ENCODE peak calls at places on chromosomes 11 and 22, in eight cellular contexts. D is IMR-90, R is GM23338, Q is PC-3, A is K562, G is A549, I is H9, P is GM23248. F is an unnamed sample.

GRCh38 chr11:15764329-15764728 is 592.0 kb downstream of the SOX6 start:
- DNase-seq in P (no peak), Q (no peak), D (no peak), G (no peak), I (no peak), R (no peak), A (no peak), F (no peak)

GRCh38 chr11:6151117-6151516 is 19.0 kb downstream of the OR52B2 start:
- DNase-seq in D (no peak), R (no peak), G (no peak), Q (no peak), A (no peak), I (no peak), P (no peak), F (no peak)

GRCh38 chr11:116790167-116791001 is 1.3 kb downstream of the APOA5 start:
- DNase-seq in D (no peak), R (no peak), G (no peak), A (no peak), Q (no peak), P (no peak), I (no peak), F (no peak)

GRCh38 chr11:69825037-69825834 is 6.0 kb upstream of the FGF3 start:
- DNase-seq in G (peak), A (no peak), I (no peak), P (peak), D (no peak), Q (peak), R (no peak), F (no peak)

GRCh38 chr11:1081601-1082311 is 7.1 kb downstream of the MUC2 start:
- DNase-seq in G (no peak), P (no peak), I (no peak), D (no peak), R (no peak), Q (no peak), A (no peak), F (no peak)

GRCh38 chr22:50301581-50301991 is 5.9 kb downstream of the PLXNB2 start:
- DNase-seq in P (no peak), I (no peak), D (no peak), Q (no peak), A (no peak), R (no peak), G (no peak), F (no peak)

GRCh38 chr11:94673353-94673752 is 94.8 kb upstream of the AMOTL1 start:
- DNase-seq in A (no peak), I (no peak), D (no peak), P (no peak), Q (no peak), G (no peak), R (no peak), F (no peak)

GRCh38 chr22:50304528-50305392 is 2.7 kb downstream of the PLXNB2 start:
- DNase-seq in I (no peak), P (peak), A (peak), G (no peak), Q (peak), R (no peak), D (no peak), F (no peak)

GRCh38 chr11:125745979-125746378 is at the start of gene PATE1:
- DNase-seq in Q (no peak), P (no peak), R (no peak), G (no peak), A (no peak), D (no peak), I (no peak), F (no peak)

GRCh38 chr22:49243335-49243734 is 584.3 kb downstream of the BRD1 start:
- DNase-seq in P (no peak), A (no peak), Q (no peak), G (no peak), D (no peak), R (no peak), I (peak), F (no peak)

GRCh38 chr11:72195518-72195917 is 3.6 kb downstream of the FOLR1 start:
- DNase-seq in A (no peak), P (no peak), I (no peak), G (no peak), R (no peak), Q (no peak), D (no peak), F (no peak)

GRCh38 chr11:36953986-36954385 is 355.9 kb upstream of the RAG2 start:
- DNase-seq in A (no peak), P (peak), R (no peak), Q (peak), G (no peak), I (no peak), D (no peak), F (no peak)

GRCh38 chr11:76025817-76026216 is 180.5 kb downstream of the WNT11 start:
- DNase-seq in D (no peak), G (no peak), I (no peak), R (no peak), Q (no peak), P (no peak), A (no peak), F (no peak)

GRCh38 chr11:834371-835316 is 1.9 kb downstream of the CD151 start:
- DNase-seq in D (peak), G (peak), R (no peak), I (peak), Q (peak), A (no peak), P (peak), F (no peak)

GRCh38 chr11:105033344-105033743 is 1.6 kb downstream of the CASP1 start:
- DNase-seq in R (no peak), P (no peak), I (no peak), G (no peak), D (no peak), Q (no peak), A (no peak), F (no peak)

GRCh38 chr22:44212936-44213335 is 32.2 kb downstream of the PARVG start:
- DNase-seq in D (no peak), R (no peak), G (no peak), P (no peak), I (no peak), A (no peak), Q (no peak), F (no peak)

GRCh38 chr11:86795962-86796361 is 4.4 kb upstream of the PRSS23 start:
- DNase-seq in G (no peak), Q (no peak), A (no peak), I (no peak), D (no peak), P (no peak), R (no peak), F (no peak)

GRCh38 chr11:28296426-28296825 is 188.2 kb downstream of the METTL15 start:
- DNase-seq in Q (no peak), I (no peak), A (no peak), G (no peak), R (no peak), P (no peak), D (no peak), F (no peak)

GRCh38 chr11:20109731-20110445 is 50.4 kb downstream of the DBX1 start:
- DNase-seq in R (no peak), D (peak), A (no peak), P (peak), G (no peak), I (no peak), Q (no peak), F (no peak)

GRCh38 chr11:88246680-88247079 is 71.4 kb upstream of the RAB38 start:
- DNase-seq in P (peak), G (no peak), D (peak), R (no peak), Q (peak), A (no peak), I (no peak), F (no peak)

GRCh38 chr11:6321961-6322362 is 1.7 kb upstream of the CAVIN3 start:
- DNase-seq in A (no peak), Q (peak), D (peak), P (peak), R (peak), G (no peak), I (no peak), F (no peak)

GRCh38 chr22:20173720-20174119 is 22.9 kb upstream of the CCDC188 start:
- DNase-seq in Q (no peak), A (no peak), G (no peak), I (no peak), D (no peak), P (no peak), R (no peak), F (no peak)

GRCh38 chr11:1407668-1408067 is 17.9 kb downstream of the BRSK2 start:
- DNase-seq in G (no peak), R (no peak), D (no peak), Q (no peak), P (no peak), I (no peak), A (no peak), F (no peak)

GRCh38 chr11:116331381-116331780 is 441.4 kb downstream of the BUD13 start:
- DNase-seq in P (no peak), G (no peak), I (peak), R (no peak), Q (no peak), D (no peak), A (no peak), F (no peak)

DNA sequence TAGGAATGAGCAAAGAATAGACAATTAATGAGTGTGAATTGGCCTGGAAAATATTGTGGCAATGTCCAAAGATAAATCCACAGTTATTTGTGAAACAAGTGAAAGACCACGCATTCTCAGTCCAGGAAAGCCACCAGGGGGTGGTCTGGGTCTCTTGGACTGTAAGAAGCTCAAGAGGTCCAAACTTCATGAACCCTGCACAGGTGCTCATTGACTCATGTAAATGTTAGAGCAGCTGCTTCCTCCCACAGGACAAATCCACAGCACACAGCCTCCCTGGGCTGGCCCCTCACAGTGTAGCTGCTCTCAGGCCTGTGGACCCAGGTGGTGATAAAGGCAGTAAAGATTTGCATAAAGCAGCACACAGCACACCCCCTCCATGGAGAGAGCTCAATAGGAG is 114.0 kb downstream of the ZNF280B start:
- DNase-seq in Q (no peak), I (no peak), R (no peak), P (no peak), G (no peak), D (no peak), A (no peak), F (peak)
- H3K4me2 ChIP-seq in Q (no peak), I (no peak), R (no peak), P (no peak), G (no peak), D (no peak), A (no peak), F (no peak)

GRCh38 chr22:42297778-42298177 is 27.3 kb upstream of the TCF20 start:
- DNase-seq in D (no peak), R (no peak), I (no peak), Q (no peak), A (no peak), G (no peak), P (no peak), F (no peak)
- H3K4me2 ChIP-seq in D (no peak), R (no peak), I (no peak), Q (no peak), A (no peak), G (no peak), P (no peak), F (no peak)

GRCh38 chr11:111510311-111510710 is 1.9 kb downstream of the BTG4 start:
- DNase-seq in P (no peak), G (no peak), I (no peak), A (no peak), D (peak), Q (no peak), R (no peak), F (no peak)

GRCh38 chr11:111515591-111515990 is 1.0 kb downstream of the HOATZ start:
- DNase-seq in I (no peak), R (no peak), G (no peak), A (no peak), P (no peak), D (no peak), Q (no peak), F (no peak)

GRCh38 chr11:111513240-111513605 is 1.0 kb upstream of the BTG4 start:
- DNase-seq in R (no peak), A (no peak), P (no peak), G (no peak), Q (no peak), I (no peak), D (no peak), F (no peak)

GRCh38 chr11:111512296-111513239 is at the start of gene BTG4:
- DNase-seq in Q (no peak), G (peak), D (no peak), P (peak), I (peak), R (peak), A (peak), F (no peak)

DNA sequence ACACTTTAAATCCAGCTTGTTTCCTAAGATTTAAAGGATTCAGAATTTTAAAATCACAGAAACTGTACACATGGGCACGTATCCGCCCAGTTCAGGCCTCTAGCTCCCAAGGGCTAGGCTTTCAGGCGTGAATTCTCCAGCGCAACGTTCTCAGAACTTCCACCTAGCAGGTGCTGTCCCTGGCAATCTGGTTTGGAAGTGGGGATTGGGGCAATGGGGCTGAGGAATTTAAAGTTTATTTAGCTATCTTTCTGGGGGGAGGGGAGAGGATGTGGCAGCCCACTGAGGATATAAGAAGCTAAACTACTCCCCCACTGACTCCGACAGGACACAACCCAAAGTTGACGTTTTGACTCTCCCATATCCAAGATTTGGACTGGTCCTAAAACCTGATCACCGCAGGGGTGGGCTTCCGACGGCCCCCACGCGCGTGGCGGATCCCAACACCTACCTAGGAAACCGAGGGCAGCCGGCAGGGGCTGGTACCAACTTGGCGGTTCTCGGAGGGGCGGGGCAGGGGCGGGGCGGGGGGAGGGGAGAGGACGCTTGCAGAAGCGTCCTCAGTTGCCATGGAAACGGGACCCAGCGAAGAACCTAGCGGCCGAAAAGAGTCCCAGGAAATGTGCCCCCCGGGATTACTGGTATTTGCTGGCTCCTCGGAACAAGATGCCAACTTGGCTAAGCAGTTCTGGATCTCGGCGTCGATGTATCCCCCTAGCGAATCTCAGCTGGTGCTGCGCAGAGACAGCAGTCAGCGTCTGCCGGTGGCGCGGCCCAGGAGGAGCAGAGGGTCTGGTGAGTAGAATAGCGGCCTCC is at the start of gene HOATZ:
- DNase-seq in Q (no peak), G (no peak), R (peak), A (peak), P (no peak), I (peak), D (no peak), F (no peak)
- H3K4me2 ChIP-seq in Q (no peak), G (peak), R (peak), A (no peak), P (no peak), I (peak), D (peak), F (no peak)

GRCh38 chr22:23533771-23534191 is 46.3 kb downstream of the IGLL1 start:
- DNase-seq in P (no peak), D (no peak), A (peak), R (peak), I (peak), G (no peak), Q (no peak), F (no peak)
- H3K4me2 ChIP-seq in P (no peak), D (no peak), A (peak), R (peak), I (peak), G (peak), Q (no peak), F (no peak)

DNA sequence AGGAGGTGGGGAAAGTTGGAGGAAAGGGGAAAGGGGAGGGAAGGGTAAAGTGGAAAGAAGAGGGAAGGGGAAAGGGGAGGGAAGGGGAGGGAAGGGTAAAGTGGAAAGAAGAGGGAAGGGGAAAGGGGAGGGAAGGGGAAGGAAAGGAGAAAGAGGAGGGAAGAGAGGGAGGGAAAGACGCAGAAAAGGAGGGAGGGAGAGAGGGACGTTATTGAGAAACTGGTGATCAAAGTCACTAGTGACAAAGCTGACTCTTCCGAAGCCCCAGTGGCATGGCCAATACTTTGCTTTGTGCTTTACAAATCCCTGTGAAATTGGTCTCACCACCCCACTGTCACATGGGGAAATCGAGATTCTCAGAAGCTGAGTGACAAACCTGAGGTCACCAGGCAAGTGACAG is 35.1 kb downstream of the CELSR1 start:
- DNase-seq in P (no peak), G (no peak), R (no peak), A (no peak), Q (no peak), D (no peak), I (no peak), F (no peak)
- H3K4me2 ChIP-seq in P (no peak), G (peak), R (no peak), A (no peak), Q (no peak), D (no peak), I (no peak), F (no peak)

GRCh38 chr11:33402066-33402465 is 144.9 kb downstream of the HIPK3 start:
- DNase-seq in D (no peak), P (no peak), A (no peak), Q (no peak), R (no peak), G (no peak), I (no peak), F (no peak)
- H3K4me2 ChIP-seq in D (no peak), P (no peak), A (no peak), Q (no peak), R (no peak), G (no peak), I (no peak), F (no peak)

DNA sequence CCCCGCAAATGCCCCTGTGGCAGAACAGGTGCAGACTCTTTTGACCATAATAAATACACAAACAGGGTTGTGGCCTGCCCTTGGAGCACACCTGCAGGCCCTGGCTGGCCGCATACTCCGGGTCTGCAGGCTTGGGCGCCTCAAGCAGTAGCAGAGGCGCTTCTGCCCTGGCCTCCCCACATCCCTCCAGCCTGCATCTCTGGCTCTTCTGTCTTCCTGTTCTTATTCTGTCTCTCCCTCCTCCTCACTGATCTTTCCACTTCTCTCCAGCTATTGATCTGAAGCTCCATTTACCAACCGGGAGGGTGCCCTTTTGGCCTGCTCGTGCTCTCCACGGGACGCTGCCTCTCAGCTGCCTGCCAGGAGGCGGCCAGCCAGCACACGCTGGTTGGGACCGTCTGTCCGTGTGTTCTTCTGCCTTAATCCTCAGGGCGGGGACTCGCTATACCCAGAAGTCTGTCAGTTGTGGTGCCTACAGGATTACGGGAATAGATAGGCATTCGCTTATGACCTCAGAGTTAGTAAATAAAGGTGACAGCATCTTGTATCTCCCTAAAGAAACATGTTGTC is 5.2 kb downstream of the UPB1 start:
- DNase-seq in R (no peak), G (no peak), I (no peak), A (no peak), P (no peak), Q (no peak), D (no peak), F (peak)
- H3K4me2 ChIP-seq in R (no peak), G (no peak), I (no peak), A (no peak), P (no peak), Q (no peak), D (no peak), F (no peak)

GRCh38 chr11:21476588-21476987 is 716.3 kb upstream of the ANO5 start:
- DNase-seq in A (no peak), I (no peak), G (no peak), Q (no peak), R (no peak), P (no peak), D (no peak), F (no peak)

GRCh38 chr11:21472256-21472655 is 720.6 kb upstream of the ANO5 start:
- DNase-seq in D (no peak), A (no peak), R (no peak), P (no peak), G (peak), I (no peak), Q (no peak), F (no peak)

GRCh38 chr11:21470521-21470920 is 722.4 kb upstream of the ANO5 start:
- DNase-seq in R (no peak), I (no peak), A (no peak), G (no peak), P (no peak), Q (no peak), D (no peak), F (no peak)

GRCh38 chr11:21474529-21474928 is 718.4 kb upstream of the ANO5 start:
- DNase-seq in P (no peak), A (no peak), Q (no peak), G (no peak), D (no peak), I (no peak), R (no peak), F (no peak)

GRCh38 chr11:21475276-21475675 is 717.6 kb upstream of the ANO5 start:
- DNase-seq in P (no peak), I (no peak), Q (no peak), D (no peak), A (no peak), G (no peak), R (peak), F (no peak)
- H3K4me2 ChIP-seq in P (no peak), I (no peak), Q (no peak), D (no peak), A (no peak), G (no peak), R (no peak), F (no peak)